ENCODE peak calls at places on chromosomes 13 and 19, in nine cellular contexts. Q is AG20443; A is OCI-LY7; R is GM12865; V is ACHN; T is A549; G is stimulated activated CD8-positive, alpha-beta memory T cell treated with anti-CD3 and anti-CD28 coated beads, Interleukin-7, amount 100 ng/mL, for 24 hours; X is progenitor cell of endocrine pancreas; O is astrocyte. M is an unnamed sample.
A peak's percentile ranks its signal among the peaks of the same experiment; 100 is the strongest.

GRCh38 chr13:113981611-113982295 is 7.9 kb upstream of the C13orf46 start:
- DNase-seq in Q (no peak), A (no peak), R (no peak), V (no peak), T (no peak), G (no peak), X (no peak), O (no peak), M (no peak)

GRCh38 chr13:113441661-113442060 is 11.6 kb downstream of the ADPRHL1 start:
- DNase-seq in Q (no peak), A (no peak), R (no peak), V (no peak), T (no peak), G (no peak), X (no peak), O (no peak), M (no peak)

GRCh38 chr13:112330479-112331407 is 45.4 kb upstream of the SPACA7 start:
- DNase-seq in Q (no peak), A (no peak), R (no peak), V (no peak), T (no peak), G (no peak), X (no peak), O (no peak), M (no peak)

GRCh38 chr13:102881819-102882686 is 36.2 kb downstream of the ERCC5 start:
- DNase-seq in Q (no peak), A (no peak), R (no peak), V (no peak), T (no peak), G (no peak), X (no peak), O (no peak), M (no peak)

GRCh38 chr19:38616265-38616664 is 1.5 kb downstream of the MAP4K1 start:
- DNase-seq in Q (no peak), A (peak; percentile 17), R (peak; percentile 63), V (no peak), T (no peak), G (no peak), X (no peak), O (no peak), M (no peak)

GRCh38 chr19:17117250-17117789 is 41.7 kb downstream of the MYO9B start:
- DNase-seq in Q (no peak), A (no peak), R (no peak), V (no peak), T (no peak), G (no peak), X (no peak), O (no peak), M (no peak)

GRCh38 chr13:67119481-67119883 is 110.7 kb downstream of the PCDH9 start:
- DNase-seq in Q (peak; percentile 18), A (no peak), R (no peak), V (peak; percentile 75), T (peak; percentile 25), G (no peak), X (no peak), O (peak; percentile 96), M (peak; percentile 87)

GRCh38 chr13:24149306-24150032 is 11.1 kb upstream of the SPATA13 start:
- DNase-seq in Q (peak; percentile 41), A (no peak), R (no peak), V (no peak), T (no peak), G (no peak), X (no peak), O (peak; percentile 41), M (peak; percentile 56)

GRCh38 chr13:29676535-29676934 is 81.0 kb upstream of the SLC7A1 start:
- DNase-seq in Q (peak; percentile 54), A (no peak), R (no peak), V (no peak), T (no peak), G (no peak), X (no peak), O (peak; percentile 39), M (peak; percentile 55)

GRCh38 chr19:6693056-6693471 is 23.1 kb upstream of the TNFSF14 start:
- DNase-seq in Q (no peak), A (no peak), R (no peak), V (no peak), T (no peak), G (no peak), X (no peak), O (no peak), M (no peak)

GRCh38 chr13:109874921-109875454 is 88.6 kb upstream of the IRS2 start:
- DNase-seq in Q (peak; percentile 64), A (no peak), R (no peak), V (no peak), T (no peak), G (no peak), X (no peak), O (peak; percentile 80), M (peak; percentile 51)

GRCh38 chr13:96632536-96633320 is 361.5 kb downstream of the OXGR1 start:
- DNase-seq in Q (no peak), A (no peak), R (no peak), V (no peak), T (no peak), G (no peak), X (no peak), O (no peak), M (no peak)

GRCh38 chr13:34162545-34162936 is 344.6 kb downstream of the RFC3 start:
- DNase-seq in Q (peak; percentile 52), A (no peak), R (peak; percentile 1), V (no peak), T (no peak), G (no peak), X (no peak), O (peak; percentile 93), M (peak; percentile 94)

GRCh38 chr19:35995655-35995993 is 636 bp downstream of the SDHAF1 start:
- DNase-seq in Q (peak; percentile 63), A (peak; percentile 59), R (peak; percentile 76), V (no peak), T (peak; percentile 78), G (no peak), X (no peak), O (no peak), M (peak; percentile 18)

GRCh38 chr13:24271611-24272451 is 37.5 kb upstream of the C1QTNF9 start:
- DNase-seq in Q (peak; percentile 58), A (no peak), R (peak; percentile 87), V (peak; percentile 62), T (no peak), G (no peak), X (no peak), O (peak; percentile 79), M (peak; percentile 83)

GRCh38 chr13:71754407-71754974 is 112.5 kb downstream of the DACH1 start:
- DNase-seq in Q (no peak), A (no peak), R (no peak), V (no peak), T (no peak), G (no peak), X (no peak), O (no peak), M (no peak)

GRCh38 chr19:41299755-41300089 is 10.2 kb upstream of the CCDC97 start:
- DNase-seq in Q (peak; percentile 49), A (no peak), R (no peak), V (no peak), T (no peak), G (no peak), X (no peak), O (peak; percentile 42), M (peak; percentile 87)

GRCh38 chr19:17560205-17560595 is 4.8 kb downstream of the COLGALT1 start:
- DNase-seq in Q (peak; percentile 63), A (no peak), R (no peak), V (no peak), T (no peak), G (no peak), X (no peak), O (peak; percentile 89), M (peak; percentile 92)

M was measured in fibroblast of lung.